ENCODE peak calls at places on chromosomes 16 and 17, in five cellular contexts. V is PC-3, A is mesenchymal stem cell, J is IMR-90, H is hepatocyte. Z is an unnamed sample.

GRCh38 chr16:89200124-89200849 is at the start of gene SLC22A31:
- DNase-seq in V (no peak), H (peak), J (no peak), A (no peak), Z (no peak)

GRCh38 chr16:19881783-19882182 is 2.9 kb downstream of the GPRC5B start:
- DNase-seq in V (no peak), H (no peak), J (no peak), A (no peak), Z (no peak)

GRCh38 chr16:68332411-68333121 is 21.7 kb downstream of the PRMT7 start:
- DNase-seq in H (peak), J (peak), A (peak), V (no peak), Z (no peak)

GRCh38 chr17:50634915-50635719 is 436 bp downstream of the ABCC3 start:
- DNase-seq in V (peak), A (no peak), H (no peak), J (no peak), Z (no peak)

GRCh38 chr16:4113358-4114256 is 2.6 kb downstream of the ADCY9 start:
- DNase-seq in V (no peak), A (no peak), H (no peak), J (no peak), Z (no peak)

GRCh38 chr17:37259030-37259735 is 116.6 kb upstream of the C17orf78 start:
- DNase-seq in H (no peak), J (peak), A (peak), V (no peak), Z (no peak)

GRCh38 chr17:75572713-75573539 is 14.7 kb upstream of the MYO15B start:
- DNase-seq in J (no peak), H (peak), V (no peak), A (no peak), Z (no peak)

GRCh38 chr16:53257001-53257400 is 177.3 kb upstream of the RBL2 start:
- DNase-seq in A (peak), J (peak), V (peak), H (no peak), Z (no peak)

GRCh38 chr16:86522639-86523038 is 12.3 kb downstream of the FOXF1 start:
- DNase-seq in A (no peak), V (no peak), H (no peak), J (no peak), Z (no peak)

GRCh38 chr17:75241996-75242460 is 19.4 kb downstream of the GGA3 start:
- DNase-seq in H (no peak), V (no peak), J (peak), A (no peak), Z (no peak)

GRCh38 chr17:28598389-28598788 is 436 bp downstream of the SPAG5 start:
- DNase-seq in A (no peak), V (no peak), J (no peak), H (peak), Z (no peak)

GRCh38 chr16:12485425-12485824 is 318.3 kb downstream of the CPPED1 start:
- DNase-seq in J (no peak), H (no peak), V (no peak), A (no peak), Z (no peak)

GRCh38 chr16:77790964-77791363 is 2.6 kb downstream of the VAT1L start:
- DNase-seq in V (no peak), A (no peak), J (peak), H (no peak), Z (peak)
- H3K4me2 ChIP-seq in V (no peak), A (no peak), J (no peak), H (no peak), Z (no peak)

GRCh38 chr16:30558789-30559377 is 709 bp upstream of the ZNF764 start:
- DNase-seq in J (no peak), H (no peak), V (no peak), A (no peak), Z (no peak)

GRCh38 chr16:30555848-30556473 is 2.2 kb downstream of the ZNF764 start:
- DNase-seq in H (no peak), V (no peak), A (no peak), J (no peak), Z (no peak)

GRCh38 chr16:30557950-30558788 is at the start of gene ZNF764:
- DNase-seq in J (peak), H (peak), V (peak), A (peak), Z (peak)

GRCh38 chr16:30559690-30560089 is 1.5 kb upstream of the ZNF764 start:
- DNase-seq in J (no peak), A (no peak), V (no peak), H (no peak), Z (no peak)

GRCh38 chr16:30557397-30557949 is 701 bp downstream of the ZNF764 start:
- DNase-seq in A (peak), V (no peak), J (no peak), H (no peak), Z (peak)
- H2AFZ ChIP-seq in A (peak), V (peak), J (peak), H (peak), Z (peak)

GRCh38 chr17:80501739-80502577 is 25.6 kb upstream of the NPTX1 start:
- DNase-seq in H (no peak), V (no peak), A (no peak), J (peak), Z (no peak)

GRCh38 chr17:80503921-80504320 is 27.5 kb upstream of the NPTX1 start:
- DNase-seq in A (no peak), V (no peak), H (no peak), J (no peak), Z (no peak)

GRCh38 chr17:80504671-80505413 is 28.4 kb upstream of the NPTX1 start:
- DNase-seq in J (peak), V (no peak), A (peak), H (no peak), Z (no peak)

GRCh38 chr17:80502578-80502877 is 26.1 kb upstream of the NPTX1 start:
- DNase-seq in H (no peak), A (no peak), J (no peak), V (no peak), Z (no peak)

DNA sequence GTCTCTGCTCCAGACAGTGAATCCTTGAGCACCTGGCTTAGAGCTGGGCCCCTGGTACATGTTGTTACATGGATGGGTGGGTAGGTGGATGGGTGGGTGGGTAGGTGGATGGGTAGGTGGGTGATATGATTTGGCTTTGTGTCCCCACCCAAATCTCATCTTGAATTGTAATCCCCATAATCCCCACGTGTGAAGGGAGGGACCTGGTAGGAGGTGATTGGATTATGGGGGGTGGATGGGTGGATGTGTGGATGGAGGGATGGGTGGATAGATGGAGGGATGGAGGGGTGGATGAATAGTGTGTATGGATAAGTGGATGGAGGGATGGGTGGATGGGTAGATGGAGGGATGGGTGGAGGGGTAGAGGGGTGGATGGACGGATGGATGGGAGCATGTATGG is 26.6 kb upstream of the NPTX1 start:
- DNase-seq in J (no peak), H (no peak), V (no peak), A (no peak), Z (no peak)
- H3K4me3 ChIP-seq in J (no peak), H (no peak), V (no peak), A (no peak), Z (no peak)

DNA sequence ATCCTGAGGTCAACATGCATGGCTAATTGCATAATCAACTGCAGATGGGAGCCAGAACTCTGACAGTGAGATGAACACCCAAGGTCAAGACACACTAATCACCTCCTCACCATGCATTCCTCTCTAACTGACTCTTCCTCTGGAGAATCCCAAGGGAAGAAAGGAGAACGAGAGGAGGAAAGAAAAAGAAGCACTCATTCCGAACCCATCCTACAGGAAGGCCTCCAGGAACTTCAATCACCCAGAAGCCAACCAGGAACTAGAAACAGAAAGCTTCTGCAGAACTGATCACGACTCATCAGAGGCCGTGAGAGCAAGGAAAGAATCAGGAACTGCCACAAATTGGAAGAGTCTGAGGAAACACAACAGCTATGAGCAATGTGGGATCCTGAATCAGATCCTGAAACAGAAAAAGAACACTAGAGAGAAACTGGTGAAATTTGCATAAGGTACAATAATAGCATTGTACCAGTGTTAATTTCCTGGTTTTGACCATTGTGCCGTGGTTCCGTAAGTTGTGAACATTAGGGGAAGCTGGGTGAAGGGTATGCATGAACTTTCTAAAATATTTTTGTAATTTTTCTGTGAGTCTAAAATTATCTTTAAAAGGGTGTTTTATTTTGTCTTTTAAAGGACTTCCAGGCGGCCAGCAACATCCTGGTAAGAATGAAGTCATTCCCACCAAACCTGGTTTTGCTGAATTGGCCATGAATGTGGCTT is 10.0 kb upstream of the BEAN1 start:
- DNase-seq in V (peak), H (no peak), J (peak), A (peak), Z (no peak)
- H3K4me2 ChIP-seq in V (no peak), H (no peak), J (no peak), A (no peak), Z (no peak)